ENCODE peak calls at places on chromosome 10, in four cellular contexts. G is WTC11, N is GM12878, D is K562. K is an unnamed sample.

GRCh38 chr10:59773088-59773487 is 19.8 kb upstream of the MRLN start:
- DNase-seq in G (no peak), N (no peak), D (no peak), K (no peak)

GRCh38 chr10:12051241-12051640 is 8.6 kb upstream of the UPF2 start:
- DNase-seq in G (no peak), N (no peak), D (no peak), K (no peak)

GRCh38 chr10:61992059-61992460 is 90.6 kb downstream of the ARID5B start:
- DNase-seq in G (no peak), N (no peak), D (no peak), K (no peak)

GRCh38 chr10:28800144-28800543 is 122.8 kb downstream of the BAMBI start:
- DNase-seq in G (no peak), N (no peak), D (no peak), K (no peak)

GRCh38 chr10:122099562-122099961 is 110.6 kb downstream of the TACC2 start:
- DNase-seq in G (no peak), N (no peak), D (no peak), K (no peak)

GRCh38 chr10:111076191-111076681 is 593 bp upstream of the ADRA2A start:
- DNase-seq in G (peak), N (no peak), D (peak), K (no peak)

GRCh38 chr10:84214046-84214572 is 11.2 kb downstream of the LRIT2 start:
- DNase-seq in G (peak), N (no peak), D (no peak), K (no peak)

GRCh38 chr10:84328303-84329093 is at the start of gene CCSER2:
- DNase-seq in G (peak), N (no peak), D (peak), K (peak)

GRCh38 chr10:75395171-75395954 is 6.2 kb downstream of the ZNF503 start:
- DNase-seq in G (peak), N (no peak), D (peak), K (no peak)

GRCh38 chr10:12348870-12349627 is at the start of gene CAMK1D:
- DNase-seq in G (peak), N (no peak), D (peak), K (no peak)

GRCh38 chr10:76920581-76920980 is 717.0 kb downstream of the KCNMA1 start:
- DNase-seq in G (no peak), N (no peak), D (no peak), K (no peak)

GRCh38 chr10:15227611-15228372 is 59.3 kb upstream of the NMT2 start:
- DNase-seq in G (no peak), N (no peak), D (no peak), K (no peak)

GRCh38 chr10:5508786-5509185 is 9.4 kb upstream of the CALML5 start:
- DNase-seq in G (no peak), N (no peak), D (no peak), K (no peak)

GRCh38 chr10:5507649-5508131 is 8.3 kb upstream of the CALML5 start:
- DNase-seq in G (no peak), N (no peak), D (no peak), K (no peak)

GRCh38 chr10:5506751-5507648 is 7.6 kb upstream of the CALML5 start:
- DNase-seq in G (no peak), N (no peak), D (no peak), K (no peak)

GRCh38 chr10:5509236-5509635 is 9.9 kb upstream of the CALML5 start:
- DNase-seq in G (no peak), N (no peak), D (no peak), K (no peak)

DNA sequence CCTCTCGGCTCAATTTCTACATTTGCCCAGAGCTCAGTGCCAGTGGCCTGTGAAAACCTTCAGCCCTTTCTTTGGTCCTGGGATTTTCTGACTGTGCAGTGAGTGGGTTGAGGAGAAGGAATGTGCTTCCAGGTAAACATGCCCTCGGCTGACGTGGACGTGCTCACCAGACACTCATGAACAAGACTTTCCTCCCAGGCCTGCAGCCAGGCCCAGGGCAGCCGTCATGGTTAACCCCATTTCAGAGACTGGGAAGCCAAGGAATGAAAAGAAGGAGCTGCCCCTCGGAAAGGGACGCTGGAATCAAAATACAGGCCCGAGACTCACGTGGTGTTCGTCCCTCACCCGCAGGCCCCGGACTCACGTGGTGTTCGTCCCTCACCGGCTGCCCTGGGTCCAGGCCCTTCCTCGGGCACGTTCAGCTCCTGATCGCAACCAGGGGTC is 8.8 kb upstream of the CALML5 start:
- DNase-seq in G (no peak), N (no peak), D (no peak), K (no peak)
- TF ChIP-seq TCF7 in G (no peak), N (no peak), D (no peak), K (no peak)

GRCh38 chr10:38038107-38038931 is 27.8 kb downstream of the ZNF33A start:
- DNase-seq in G (no peak), N (peak), D (no peak), K (no peak)
- TF ChIP-seq TCF7 in G (no peak), N (no peak), D (no peak), K (no peak)

DNA sequence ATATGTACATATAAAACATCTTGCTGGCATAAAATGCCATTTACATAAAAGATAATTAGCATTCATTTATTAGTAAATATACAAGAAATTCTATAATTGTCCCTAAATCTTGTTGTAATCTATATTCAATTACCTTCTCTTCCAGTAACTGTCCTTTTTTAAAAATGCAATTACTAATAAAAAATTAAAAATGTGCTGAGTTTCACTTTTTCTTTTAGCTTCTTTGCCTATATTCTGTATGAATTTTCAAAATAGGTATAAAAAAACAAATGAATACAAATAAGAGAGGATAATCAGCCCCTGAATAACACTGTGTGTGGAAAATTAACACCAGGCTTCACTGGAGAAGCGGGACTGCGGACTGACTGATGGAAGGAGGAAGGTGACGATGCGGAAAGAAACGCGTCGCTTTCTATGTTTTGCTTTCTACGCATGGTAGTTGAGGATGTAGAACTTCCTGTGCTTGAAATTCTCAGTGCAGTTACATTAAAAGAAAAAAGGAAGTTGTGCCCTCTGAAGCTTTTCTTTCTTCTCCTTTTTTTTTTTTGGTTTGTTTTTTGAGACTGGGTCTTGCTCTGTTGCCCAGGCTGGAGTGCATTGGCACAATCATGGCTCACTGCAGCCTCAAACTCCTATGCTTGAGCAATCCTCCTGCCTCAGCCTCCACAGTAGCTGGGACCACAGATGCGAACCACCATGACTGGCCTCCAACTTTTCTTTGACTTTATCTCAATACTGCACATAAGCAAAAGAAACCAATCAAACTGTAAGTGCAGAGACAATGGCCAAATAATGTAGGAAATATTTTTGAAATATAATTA is 7.4 kb upstream of the ZMYND11 start:
- DNase-seq in G (no peak), N (peak), D (no peak), K (no peak)
- TF ChIP-seq TCF7 in G (no peak), N (no peak), D (no peak), K (no peak)

GRCh38 chr10:132987671-132988571 is 45.6 kb upstream of the CFAP46 start:
- DNase-seq in G (no peak), N (no peak), D (no peak), K (no peak)
- TF ChIP-seq TCF7 in G (no peak), N (no peak), D (no peak), K (no peak)

GRCh38 chr10:924524-924859 is 7.0 kb downstream of the LARP4B start:
- DNase-seq in G (no peak), N (no peak), D (no peak), K (no peak)

GRCh38 chr10:929965-930364 is 1.5 kb downstream of the LARP4B start:
- DNase-seq in G (no peak), N (no peak), D (no peak), K (no peak)

GRCh38 chr10:927131-927530 is 4.4 kb downstream of the LARP4B start:
- DNase-seq in G (no peak), N (no peak), D (no peak), K (no peak)

GRCh38 chr10:923844-924523 is 7.5 kb downstream of the LARP4B start:
- DNase-seq in G (no peak), N (no peak), D (no peak), K (no peak)

DNA sequence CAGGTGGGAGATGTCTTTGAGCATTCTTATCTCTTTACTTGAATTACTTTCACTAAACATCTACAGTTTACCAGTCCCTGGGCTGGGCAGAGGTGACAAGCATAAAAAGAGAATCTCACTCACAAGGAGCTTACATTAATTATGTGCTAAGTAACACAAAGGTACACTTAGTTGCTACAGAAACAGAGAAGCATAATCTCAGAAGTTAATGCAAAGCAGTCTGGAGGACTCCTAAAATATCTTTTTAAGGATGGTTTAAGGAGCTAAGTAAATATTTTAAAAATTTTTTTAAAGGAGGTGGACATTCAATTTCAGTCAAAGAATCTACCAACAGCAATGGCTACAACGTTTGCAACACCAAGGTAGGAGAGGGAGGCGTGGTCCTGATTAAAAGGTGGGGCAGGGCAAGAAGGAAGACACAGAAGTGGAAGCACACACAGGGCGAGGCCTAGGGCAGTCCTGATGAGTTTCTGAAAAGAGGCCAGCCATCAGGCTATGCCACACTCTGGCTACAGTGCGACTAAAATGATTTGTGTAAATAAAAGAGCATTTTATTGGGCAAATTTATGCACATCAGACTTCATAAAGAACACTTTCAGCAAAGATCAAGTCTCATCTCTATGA is 5.3 kb downstream of the LARP4B start:
- DNase-seq in G (no peak), N (no peak), D (no peak), K (no peak)
- TF ChIP-seq TCF7 in G (no peak), N (no peak), D (no peak), K (no peak)

GRCh38 chr10:114232777-114233176 is 6.3 kb upstream of the VWA2 start:
- DNase-seq in G (no peak), N (no peak), D (no peak), K (no peak)
- TF ChIP-seq TCF7 in G (no peak), N (no peak), D (no peak), K (no peak)

GRCh38 chr10:21092683-21093524 is 195.8 kb upstream of the NEBL start:
- DNase-seq in G (no peak), N (no peak), D (no peak), K (no peak)
- TF ChIP-seq TCF7 in G (no peak), N (no peak), D (no peak), K (no peak)

GRCh38 chr10:58577394-58577793 is 64.7 kb downstream of the BICC1 start:
- DNase-seq in G (no peak), N (no peak), D (no peak), K (no peak)
- TF ChIP-seq TCF7 in G (no peak), N (no peak), D (no peak), K (no peak)